ENCODE peak calls at places on chromosomes 6 and 20, in five cellular contexts. M is uterus, Y is left ventricle myocardium inferior, E is neuronal stem cell, J is esophagus squamous epithelium. Q is an unnamed sample.

GRCh38 chr6:115554060-115554459 is 506.6 kb downstream of the FRK start:
- DNase-seq in Y (no peak), E (no peak), M (no peak), J (no peak), Q (no peak)

GRCh38 chr6:36755435-36756348 is 58.1 kb downstream of the RAB44 start:
- DNase-seq in M (no peak), Y (no peak), J (no peak), E (no peak), Q (peak; percentile 12)

GRCh38 chr6:110755411-110755834 is 59.8 kb downstream of the CDK19 start:
- DNase-seq in M (no peak), J (no peak), Y (no peak), E (no peak), Q (peak; percentile 60)

GRCh38 chr20:28562510-28562898 is 2695.0 kb upstream of the DEFB115 start:
- DNase-seq in Y (no peak), M (no peak), E (no peak), J (no peak), Q (no peak)

GRCh38 chr20:50317644-50318043 is 127.0 kb downstream of the CEBPB start:
- DNase-seq in E (no peak), Y (no peak), J (no peak), M (no peak), Q (no peak)

GRCh38 chr6:184161-184695 is 108.1 kb upstream of the DUSP22 start:
- DNase-seq in J (no peak), M (no peak), Y (no peak), E (no peak), Q (no peak)

GRCh38 chr6:30743099-30744053 is 889 bp upstream of the FLOT1 start:
- DNase-seq in M (peak; percentile 43), Y (no peak), E (no peak), J (no peak), Q (peak; percentile 63)

GRCh38 chr6:137387365-137387764 is 106.8 kb downstream of the OLIG3 start:
- DNase-seq in M (no peak), Y (no peak), E (no peak), J (no peak), Q (peak; percentile 29)

GRCh38 chr20:9838378-9839295 is at the start of gene PAK5:
- DNase-seq in M (no peak), Y (no peak), E (peak; percentile 89), J (no peak), Q (peak; percentile 29)

GRCh38 chr20:64064145-64064698 is 1.2 kb downstream of the TCEA2 start:
- DNase-seq in J (no peak), M (no peak), E (no peak), Y (no peak), Q (no peak)

GRCh38 chr6:118080547-118080946 is 173.5 kb downstream of the SLC35F1 start:
- DNase-seq in Y (no peak), J (no peak), E (no peak), M (no peak), Q (no peak)

GRCh38 chr6:11815231-11815630 is 36.6 kb upstream of the ADTRP start:
- DNase-seq in E (no peak), J (no peak), M (no peak), Y (no peak), Q (no peak)

GRCh38 chr6:38391909-38392614 is 247.7 kb downstream of the BTBD9 start:
- DNase-seq in M (no peak), Y (no peak), E (no peak), J (no peak), Q (no peak)

GRCh38 chr6:79984261-79984660 is 20.2 kb upstream of the TTK start:
- DNase-seq in Y (no peak), J (no peak), E (no peak), M (no peak), Q (no peak)

GRCh38 chr6:159002432-159003160 is 2.6 kb upstream of the RSPH3 start:
- DNase-seq in J (no peak), M (no peak), Y (no peak), E (no peak), Q (no peak)

GRCh38 chr6:84137051-84137375 is 90.4 kb downstream of the CEP162 start:
- DNase-seq in J (no peak), E (no peak), Y (no peak), M (no peak), Q (no peak)

GRCh38 chr6:32432050-32432450 is 7.6 kb upstream of the HLA-DRA start:
- DNase-seq in J (no peak), M (no peak), Y (no peak), E (no peak), Q (peak; percentile 52)

GRCh38 chr6:111591901-111592461 is 13.7 kb downstream of the TRAF3IP2 start:
- DNase-seq in E (no peak), J (no peak), Y (no peak), M (no peak), Q (no peak)

GRCh38 chr6:125748534-125749111 is 809 bp upstream of the HEY2 start:
- DNase-seq in M (no peak), E (peak; percentile 32), Y (no peak), J (no peak), Q (no peak)

GRCh38 chr20:23368316-23369110 is 6.5 kb downstream of the GZF1 start:
- DNase-seq in Y (no peak), J (no peak), E (no peak), M (no peak), Q (no peak)

GRCh38 chr6:148538251-148539190 is 195.9 kb downstream of the SASH1 start:
- DNase-seq in J (no peak), Y (no peak), M (no peak), E (no peak), Q (no peak)

GRCh38 chr6:152984387-152984872 is 1.6 kb upstream of the FBXO5 start:
- DNase-seq in Y (no peak), E (no peak), M (no peak), J (no peak), Q (peak; percentile 7)

GRCh38 chr20:37408202-37408929 is 62.4 kb downstream of the SRC start:
- DNase-seq in J (no peak), M (no peak), E (no peak), Y (no peak), Q (no peak)
- H3K4me1 ChIP-seq in J (peaks cover 51% of the 10 kb centered on the region), M (peaks cover 6% of the 10 kb centered on the region), E (peaks cover 47% of the 10 kb centered on the region), Y (peaks cover 36% of the 10 kb centered on the region), Q (no peaks in the 10 kb centered on the region)

GRCh38 chr20:45343867-45344721 is 4.1 kb downstream of the SDC4 start:
- DNase-seq in E (no peak), Y (no peak), J (no peak), M (peak; percentile 70), Q (peak; percentile 96)
- H3K4me3 ChIP-seq in E (no peak overlapping the region), Y (peak overlapping the region; percentile 85), J (peak overlapping the region; percentile 15), M (no peak overlapping the region), Q (peak overlapping the region; percentile 32)

DNA sequence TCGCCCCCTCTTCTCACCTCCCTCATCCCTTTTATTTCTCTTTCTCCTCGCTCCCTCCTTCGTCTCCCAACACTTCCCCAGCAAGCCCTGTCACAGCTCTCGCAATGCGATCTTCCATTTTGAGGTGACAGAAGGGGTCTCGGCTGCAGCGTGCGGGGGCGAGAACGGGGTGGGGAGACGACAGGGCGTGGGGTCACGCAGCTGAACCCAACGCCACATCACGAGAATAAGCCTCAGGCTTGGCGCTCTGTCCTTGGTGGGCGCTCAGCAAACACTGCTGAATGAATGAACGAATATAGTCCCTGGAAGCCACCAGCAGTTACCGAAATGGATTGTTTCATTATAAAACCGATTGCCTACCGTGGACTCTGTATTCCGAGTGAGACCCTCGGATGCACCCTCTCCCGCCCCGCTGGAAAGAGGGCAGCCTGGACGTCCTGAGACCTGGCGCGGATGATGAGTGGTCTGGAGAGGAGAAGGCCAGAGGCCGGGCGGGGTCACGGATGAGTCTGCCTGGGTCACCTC is 3.9 kb downstream of the NRN1 start:
- DNase-seq in Y (no peak), J (no peak), M (no peak), E (no peak), Q (no peak)
- H3K27ac ChIP-seq in Y (peak overlapping the region; percentile 87), J (peak overlapping the region; percentile 51), M (no peak overlapping the region), E (no peak overlapping the region), Q (no peak overlapping the region)

GRCh38 chr6:139161817-139162284 is 27.0 kb downstream of the HECA start:
- DNase-seq in M (no peak), E (no peak), J (no peak), Y (no peak), Q (peak; percentile 31)
- H3K4me1 ChIP-seq in M (no peaks in the 10 kb centered on the region), E (peaks cover 2% of the 10 kb centered on the region), J (peaks cover 70% of the 10 kb centered on the region), Y (peaks cover 92% of the 10 kb centered on the region), Q (peaks cover 17% of the 10 kb centered on the region)

GRCh38 chr20:62202676-62203377 is 17.3 kb downstream of the HRH3 start:
- DNase-seq in M (no peak), Y (no peak), J (no peak), E (no peak), Q (no peak)
- H3K4me3 ChIP-seq in M (no peak overlapping the region), Y (no peak overlapping the region), J (no peak overlapping the region), E (no peak overlapping the region), Q (no peak overlapping the region)